ENCODE peak calls at places on chromosome 4, in seven cellular contexts. One of them, this sample, is unnamed.

GRCh38 chr4:73281396-73281795 is 22.8 kb upstream of the ANKRD17 start:
- DNase-seq in ascending aorta: no peak
- DNase-seq in H1: no peak
- DNase-seq in fibroblast of lung: no peak
- DNase-seq in left lung: no peak
- DNase-seq in spleen: no peak
- DNase-seq in heart right ventricle: no peak
- DNase-seq in this sample: no peak

GRCh38 chr4:18508801-18509200 is 487.2 kb upstream of the LCORL start:
- DNase-seq in ascending aorta: no peak
- DNase-seq in H1: no peak
- DNase-seq in left lung: no peak
- DNase-seq in fibroblast of lung: no peak
- DNase-seq in spleen: no peak
- DNase-seq in heart right ventricle: no peak
- DNase-seq in this sample: no peak

GRCh38 chr4:140116442-140117104 is 37.4 kb downstream of the MAML3 start:
- DNase-seq in spleen: no peak
- DNase-seq in heart right ventricle: no peak
- DNase-seq in ascending aorta: no peak
- DNase-seq in fibroblast of lung: peak; percentile 57
- DNase-seq in left lung: no peak
- DNase-seq in H1: no peak
- DNase-seq in this sample: no peak

GRCh38 chr4:162117051-162117450 is 46.7 kb downstream of the FSTL5 start:
- DNase-seq in spleen: no peak
- DNase-seq in heart right ventricle: no peak
- DNase-seq in left lung: no peak
- DNase-seq in fibroblast of lung: no peak
- DNase-seq in H1: no peak
- DNase-seq in ascending aorta: no peak
- DNase-seq in this sample: no peak

GRCh38 chr4:151175754-151176153 is 76.3 kb downstream of the RPS3A start:
- DNase-seq in heart right ventricle: no peak
- DNase-seq in spleen: no peak
- DNase-seq in H1: no peak
- DNase-seq in left lung: no peak
- DNase-seq in ascending aorta: no peak
- DNase-seq in fibroblast of lung: no peak
- DNase-seq in this sample: no peak

GRCh38 chr4:52037730-52038108 is 380 bp downstream of the SGCB start:
- DNase-seq in heart right ventricle: peak; percentile 42
- DNase-seq in ascending aorta: no peak
- DNase-seq in spleen: no peak
- DNase-seq in H1: no peak
- DNase-seq in fibroblast of lung: peak; percentile 47
- DNase-seq in left lung: peak; percentile 42
- DNase-seq in this sample: peak; percentile 57

GRCh38 chr4:121728798-121729226 is 32.0 kb upstream of the ANXA5 start:
- DNase-seq in left lung: no peak
- DNase-seq in H1: no peak
- DNase-seq in heart right ventricle: no peak
- DNase-seq in ascending aorta: no peak
- DNase-seq in spleen: no peak
- DNase-seq in fibroblast of lung: peak; percentile 92
- DNase-seq in this sample: no peak

GRCh38 chr4:3030551-3031356 is 43.6 kb downstream of the HTT-AS start:
- DNase-seq in heart right ventricle: no peak
- DNase-seq in H1: no peak
- DNase-seq in ascending aorta: no peak
- DNase-seq in left lung: no peak
- DNase-seq in spleen: no peak
- DNase-seq in fibroblast of lung: no peak
- DNase-seq in this sample: no peak

GRCh38 chr4:2254665-2255500 is 7.0 kb downstream of the MXD4 start:
- DNase-seq in heart right ventricle: no peak
- DNase-seq in fibroblast of lung: no peak
- DNase-seq in spleen: peak; percentile 61
- DNase-seq in left lung: peak; percentile 27
- DNase-seq in ascending aorta: peak; percentile 2
- DNase-seq in H1: no peak
- DNase-seq in this sample: peak; percentile 7

GRCh38 chr4:177175473-177175872 is 134.2 kb upstream of the NEIL3 start:
- DNase-seq in H1: no peak
- DNase-seq in heart right ventricle: no peak
- DNase-seq in ascending aorta: no peak
- DNase-seq in spleen: no peak
- DNase-seq in left lung: no peak
- DNase-seq in fibroblast of lung: no peak
- DNase-seq in this sample: no peak

GRCh38 chr4:148954011-148954749 is 512.0 kb upstream of the NR3C2 start:
- DNase-seq in ascending aorta: no peak
- DNase-seq in spleen: no peak
- DNase-seq in left lung: no peak
- DNase-seq in heart right ventricle: no peak
- DNase-seq in fibroblast of lung: no peak
- DNase-seq in H1: no peak
- DNase-seq in this sample: no peak

GRCh38 chr4:149755969-149756368 is 59.7 kb downstream of the IQCM start:
- DNase-seq in fibroblast of lung: no peak
- DNase-seq in ascending aorta: no peak
- DNase-seq in left lung: no peak
- DNase-seq in H1: no peak
- DNase-seq in spleen: no peak
- DNase-seq in heart right ventricle: no peak
- DNase-seq in this sample: no peak

GRCh38 chr4:26144526-26145167 is 176.2 kb upstream of the RBPJ start:
- DNase-seq in ascending aorta: no peak
- DNase-seq in H1: no peak
- DNase-seq in spleen: no peak
- DNase-seq in heart right ventricle: no peak
- DNase-seq in fibroblast of lung: peak; percentile 63
- DNase-seq in left lung: no peak
- DNase-seq in this sample: no peak

GRCh38 chr4:7367894-7368293 is 66.8 kb downstream of the PSAPL1 start:
- DNase-seq in H1: no peak
- DNase-seq in left lung: peak; percentile 18
- DNase-seq in heart right ventricle: no peak
- DNase-seq in spleen: peak; percentile 48
- DNase-seq in ascending aorta: no peak
- DNase-seq in fibroblast of lung: peak; percentile 41
- DNase-seq in this sample: no peak

GRCh38 chr4:83240379-83240875 is 44.2 kb downstream of the COQ2 start:
- DNase-seq in left lung: no peak
- DNase-seq in ascending aorta: no peak
- DNase-seq in fibroblast of lung: no peak
- DNase-seq in heart right ventricle: no peak
- DNase-seq in H1: no peak
- DNase-seq in spleen: no peak
- DNase-seq in this sample: no peak

GRCh38 chr4:75423029-75423428 is 91.2 kb downstream of the RCHY1 start:
- DNase-seq in fibroblast of lung: no peak
- DNase-seq in left lung: no peak
- DNase-seq in spleen: no peak
- DNase-seq in ascending aorta: no peak
- DNase-seq in heart right ventricle: no peak
- DNase-seq in H1: no peak
- DNase-seq in this sample: no peak

GRCh38 chr4:159766241-159766640 is 663.4 kb downstream of the RAPGEF2 start:
- DNase-seq in spleen: no peak
- DNase-seq in fibroblast of lung: no peak
- DNase-seq in left lung: no peak
- DNase-seq in heart right ventricle: no peak
- DNase-seq in ascending aorta: no peak
- DNase-seq in H1: no peak
- DNase-seq in this sample: no peak

GRCh38 chr4:26176621-26177121 is 144.1 kb upstream of the RBPJ start:
- DNase-seq in left lung: peak; percentile 32
- DNase-seq in spleen: no peak
- DNase-seq in H1: no peak
- DNase-seq in fibroblast of lung: peak; percentile 94
- DNase-seq in ascending aorta: no peak
- DNase-seq in heart right ventricle: no peak
- DNase-seq in this sample: no peak

GRCh38 chr4:64250488-64250887 is 158.8 kb downstream of the TECRL start:
- DNase-seq in H1: no peak
- DNase-seq in left lung: no peak
- DNase-seq in fibroblast of lung: no peak
- DNase-seq in spleen: no peak
- DNase-seq in heart right ventricle: no peak
- DNase-seq in ascending aorta: no peak
- DNase-seq in this sample: no peak

GRCh38 chr4:112312610-112313239 is 15.6 kb downstream of the ALPK1 start:
- DNase-seq in H1: no peak
- DNase-seq in left lung: no peak
- DNase-seq in fibroblast of lung: no peak
- DNase-seq in heart right ventricle: no peak
- DNase-seq in ascending aorta: no peak
- DNase-seq in spleen: no peak
- DNase-seq in this sample: no peak

GRCh38 chr4:113434247-113434587 is 327.3 kb downstream of the CAMK2D start:
- DNase-seq in heart right ventricle: no peak
- DNase-seq in H1: no peak
- DNase-seq in fibroblast of lung: peak; percentile 68
- DNase-seq in ascending aorta: no peak
- DNase-seq in spleen: no peak
- DNase-seq in left lung: no peak
- DNase-seq in this sample: no peak

GRCh38 chr4:55560096-55560495 is 13.4 kb upstream of the CLOCK start:
- DNase-seq in left lung: no peak
- DNase-seq in H1: no peak
- DNase-seq in ascending aorta: no peak
- DNase-seq in heart right ventricle: no peak
- DNase-seq in spleen: no peak
- DNase-seq in fibroblast of lung: no peak
- DNase-seq in this sample: no peak

GRCh38 chr4:169099775-169100180 is 89.7 kb upstream of the CBR4 start:
- DNase-seq in spleen: no peak
- DNase-seq in left lung: no peak
- DNase-seq in heart right ventricle: no peak
- DNase-seq in H1: no peak
- DNase-seq in ascending aorta: no peak
- DNase-seq in fibroblast of lung: peak; percentile 83
- DNase-seq in this sample: no peak

GRCh38 chr4:67651536-67651935 is 49.4 kb downstream of the UBA6 start:
- DNase-seq in left lung: no peak
- DNase-seq in spleen: no peak
- DNase-seq in heart right ventricle: no peak
- DNase-seq in ascending aorta: no peak
- DNase-seq in H1: no peak
- DNase-seq in fibroblast of lung: no peak
- DNase-seq in this sample: no peak

DNA sequence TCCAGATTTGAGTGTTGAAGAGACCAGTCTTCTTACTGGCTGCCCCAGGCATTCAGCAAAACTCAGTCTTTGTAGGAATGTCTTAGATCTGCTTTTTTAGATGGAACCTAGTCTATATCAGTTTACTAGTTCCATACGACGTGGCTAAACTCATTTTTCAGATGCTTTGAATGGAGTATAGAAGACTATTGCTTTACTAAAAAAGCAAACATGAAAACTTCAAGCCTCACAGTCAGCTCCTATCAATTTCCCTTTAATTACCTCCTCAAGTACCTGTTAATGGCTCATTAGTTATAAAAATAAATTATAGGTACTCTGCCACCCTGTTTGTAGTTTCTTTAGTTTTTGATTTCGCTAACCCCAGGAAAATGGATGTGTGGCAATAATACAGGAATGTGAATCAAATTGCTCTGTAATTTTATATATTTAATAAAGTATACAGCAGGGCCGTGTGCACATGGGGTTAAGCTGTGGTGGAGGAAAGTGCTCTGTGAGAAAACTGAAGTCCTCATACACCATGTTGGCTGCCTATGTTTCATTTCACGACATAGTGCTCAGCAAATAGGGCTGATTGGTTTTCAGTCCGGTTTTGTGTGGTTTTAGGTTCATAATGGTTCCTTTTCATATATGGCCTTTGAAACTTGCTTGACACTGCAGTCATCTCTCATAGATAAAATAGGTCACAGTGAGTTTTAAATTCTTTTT is 62.8 kb upstream of the STOX2 start:
- DNase-seq in H1: no peak
- DNase-seq in ascending aorta: no peak
- DNase-seq in fibroblast of lung: no peak
- DNase-seq in heart right ventricle: no peak
- DNase-seq in spleen: no peak
- DNase-seq in left lung: no peak
- DNase-seq in this sample: no peak
- TF ChIP-seq CTCF in H1: no peak
- TF ChIP-seq CTCF in ascending aorta: no peak
- TF ChIP-seq CTCF in fibroblast of lung: no peak
- TF ChIP-seq CTCF in heart right ventricle: no peak
- TF ChIP-seq CTCF in spleen: no peak
- TF ChIP-seq CTCF in left lung: no peak
- TF ChIP-seq CTCF in this sample: no peak

GRCh38 chr4:187996502-187997177 is 1.1 kb downstream of the ZFP42 start:
- DNase-seq in fibroblast of lung: no peak
- DNase-seq in spleen: no peak
- DNase-seq in heart right ventricle: no peak
- DNase-seq in H1: no peak
- DNase-seq in left lung: no peak
- DNase-seq in ascending aorta: no peak
- DNase-seq in this sample: no peak
- H3K4me3 ChIP-seq in fibroblast of lung: no peak overlapping the region
- H3K4me3 ChIP-seq in spleen: no peak overlapping the region
- H3K4me3 ChIP-seq in heart right ventricle: no peak overlapping the region
- H3K4me3 ChIP-seq in H1: peak overlapping the region; percentile 79
- H3K4me3 ChIP-seq in left lung: no peak overlapping the region
- H3K4me3 ChIP-seq in ascending aorta: no peak overlapping the region
- H3K4me3 ChIP-seq in this sample: no peak overlapping the region

DNA sequence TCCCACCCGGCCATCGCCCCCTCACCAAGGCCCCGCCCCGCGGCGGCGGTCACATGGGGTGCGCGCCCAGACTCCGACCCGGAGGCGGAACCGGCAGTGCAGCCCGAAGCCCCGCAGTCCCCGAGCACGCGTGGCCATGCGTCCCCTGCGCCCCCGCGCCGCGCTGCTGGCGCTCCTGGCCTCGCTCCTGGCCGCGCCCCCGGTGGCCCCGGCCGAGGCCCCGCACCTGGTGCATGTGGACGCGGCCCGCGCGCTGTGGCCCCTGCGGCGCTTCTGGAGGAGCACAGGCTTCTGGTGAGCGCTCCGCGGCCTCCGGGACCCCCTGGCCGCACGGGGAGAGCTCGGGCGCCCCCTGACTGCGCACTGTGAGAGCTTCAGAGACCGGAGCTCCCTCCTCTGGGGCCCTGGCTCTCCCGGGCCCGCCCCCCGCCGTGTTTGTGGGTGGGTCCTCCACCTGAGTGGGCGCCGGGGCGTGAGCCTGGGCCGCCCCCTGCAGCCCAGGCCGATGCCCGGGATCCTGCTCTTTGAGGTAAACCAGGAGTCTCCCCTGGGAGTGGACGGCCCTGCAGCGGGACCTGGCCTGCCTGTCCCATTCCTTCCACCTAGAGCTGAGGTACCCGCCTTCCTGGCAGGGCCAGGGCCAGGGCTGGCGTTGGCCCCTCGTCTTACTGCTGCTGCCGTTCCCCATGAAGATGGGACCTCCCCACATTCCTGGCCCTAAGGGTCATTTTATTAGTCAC is at the start of gene IDUA:
- DNase-seq in fibroblast of lung: peak; percentile 63
- DNase-seq in spleen: peak; percentile 98
- DNase-seq in H1: no peak
- DNase-seq in heart right ventricle: peak; percentile 86
- DNase-seq in ascending aorta: peak; percentile 35
- DNase-seq in left lung: peak; percentile 91
- DNase-seq in this sample: peak; percentile 82
- H3K27ac ChIP-seq in fibroblast of lung: no peak within 1 kb of the TSS
- H3K27ac ChIP-seq in spleen: peak within 1 kb of the TSS; percentile 90
- H3K27ac ChIP-seq in H1: no peak within 1 kb of the TSS
- H3K27ac ChIP-seq in heart right ventricle: peak within 1 kb of the TSS; percentile 68
- H3K27ac ChIP-seq in ascending aorta: no peak within 1 kb of the TSS
- H3K27ac ChIP-seq in left lung: peak within 1 kb of the TSS; percentile 4
- H3K27ac ChIP-seq in this sample: peak within 1 kb of the TSS; percentile 44

GRCh38 chr4:19521151-19521550 is 730.6 kb upstream of the SLIT2 start:
- DNase-seq in H1: no peak
- DNase-seq in spleen: no peak
- DNase-seq in fibroblast of lung: no peak
- DNase-seq in ascending aorta: no peak
- DNase-seq in heart right ventricle: no peak
- DNase-seq in left lung: no peak
- DNase-seq in this sample: no peak
- TF ChIP-seq CTCF in H1: no peak
- TF ChIP-seq CTCF in spleen: no peak
- TF ChIP-seq CTCF in fibroblast of lung: no peak
- TF ChIP-seq CTCF in ascending aorta: no peak
- TF ChIP-seq CTCF in heart right ventricle: no peak
- TF ChIP-seq CTCF in left lung: no peak
- TF ChIP-seq CTCF in this sample: no peak